ENCODE peak calls at places on chromosomes 11 and 22, in four cellular contexts. V is A549, Z is H1, B is HepG2. U is an unnamed sample.

GRCh38 chr22:24703101-24703500 is 71.4 kb downstream of the PIWIL3 start:
- DNase-seq in B (peak), Z (peak), V (no peak), U (peak)

GRCh38 chr22:19478466-19479357 is at the start of gene UFD1:
- DNase-seq in B (peak), V (peak), Z (peak), U (peak)

GRCh38 chr22:31400023-31400397 is 606 bp downstream of the DRG1 start:
- DNase-seq in Z (no peak), B (no peak), V (no peak), U (no peak)

GRCh38 chr11:109309153-109309552 is 112.8 kb upstream of the C11orf87 start:
- DNase-seq in B (no peak), Z (no peak), V (no peak), U (no peak)

GRCh38 chr11:94550513-94550912 is 6.8 kb downstream of the FUT4 start:
- DNase-seq in B (no peak), V (no peak), Z (no peak), U (no peak)

GRCh38 chr22:34334893-34335292 is 414.6 kb upstream of the LARGE1 start:
- DNase-seq in V (no peak), B (no peak), Z (no peak), U (no peak)

GRCh38 chr11:118998388-118998717 is 415 bp downstream of the CENATAC start:
- DNase-seq in V (no peak), B (no peak), Z (no peak), U (no peak)

GRCh38 chr11:132042296-132042695 is 671.9 kb downstream of the NTM start:
- DNase-seq in B (no peak), Z (no peak), V (no peak), U (no peak)

GRCh38 chr11:11961399-11962028 is 46.9 kb downstream of the DKK3 start:
- DNase-seq in V (no peak), B (no peak), Z (peak), U (no peak)

GRCh38 chr22:27494821-27495220 is 306.7 kb downstream of the MN1 start:
- DNase-seq in Z (no peak), B (no peak), V (no peak), U (no peak)

GRCh38 chr11:12376259-12376971 is 956 bp upstream of the PARVA start:
- DNase-seq in V (no peak), B (no peak), Z (no peak), U (no peak)

GRCh38 chr11:44133335-44133946 is 38.0 kb downstream of the EXT2 start:
- DNase-seq in Z (no peak), B (peak), V (peak), U (peak)

GRCh38 chr11:109939176-109939810 is 153.9 kb upstream of the ZC3H12C start:
- DNase-seq in V (peak), B (peak), Z (no peak), U (peak)

GRCh38 chr11:80031014-80031565 is 590.3 kb upstream of the TENM4 start:
- DNase-seq in V (no peak), B (no peak), Z (no peak), U (no peak)

GRCh38 chr11:46315033-46315738 is 32.1 kb upstream of the DGKZ start:
- DNase-seq in Z (peak), B (peak), V (peak), U (peak)

GRCh38 chr22:29139965-29140782 is 65.5 kb upstream of the EMID1 start:
- DNase-seq in Z (no peak), B (peak), V (no peak), U (no peak)

GRCh38 chr11:60959445-60959844 is 7.5 kb upstream of the SLC15A3 start:
- DNase-seq in V (no peak), Z (no peak), B (no peak), U (no peak)

GRCh38 chr11:33040862-33041453 is 1.6 kb downstream of the TCP11L1 start:
- DNase-seq in V (no peak), B (no peak), Z (no peak), U (no peak)

GRCh38 chr22:37631448-37632173 is 7.9 kb upstream of the SH3BP1 start:
- DNase-seq in B (peak), V (no peak), Z (no peak), U (no peak)

GRCh38 chr11:61598886-61599868 is 18.3 kb upstream of the SYT7 start:
- DNase-seq in B (no peak), V (no peak), Z (peak), U (no peak)

GRCh38 chr11:85472953-85473352 is 154.2 kb downstream of the DLG2 start:
- DNase-seq in B (no peak), Z (no peak), V (no peak), U (no peak)

GRCh38 chr11:125123947-125124633 is 12.7 kb upstream of the TMEM218 start:
- DNase-seq in Z (no peak), V (peak), B (peak), U (peak)

GRCh38 chr11:122505304-122506006 is 150.1 kb upstream of the UBASH3B start:
- DNase-seq in B (peak), V (peak), Z (peak), U (peak)

GRCh38 chr11:113507341-113507740 is 32.1 kb upstream of the DRD2 start:
- DNase-seq in B (no peak), V (no peak), Z (no peak), U (no peak)

GRCh38 chr11:131771471-131771870 is 401.1 kb downstream of the NTM start:
- DNase-seq in B (no peak), Z (no peak), V (no peak), U (no peak)

GRCh38 chr11:26909429-26910009 is 84.4 kb upstream of the FIBIN start:
- DNase-seq in B (no peak), V (no peak), Z (no peak), U (no peak)

GRCh38 chr11:61919113-61919840 is 1.9 kb upstream of the RAB3IL1 start:
- DNase-seq in V (no peak), B (no peak), Z (peak), U (peak)

GRCh38 chr22:24807284-24807950 is 1.4 kb downstream of the SGSM1 start:
- DNase-seq in V (no peak), Z (no peak), B (no peak), U (no peak)

GRCh38 chr22:49736538-49736937 is 91.1 kb downstream of the BRD1 start:
- DNase-seq in V (no peak), B (no peak), Z (no peak), U (no peak)

GRCh38 chr11:111260761-111261160 is 15.2 kb downstream of the POU2AF2 start:
- DNase-seq in V (no peak), B (no peak), Z (no peak), U (no peak)

GRCh38 chr22:29004647-29005371 is 56.8 kb downstream of the C22orf31 start:
- DNase-seq in B (peak), V (no peak), Z (peak), U (no peak)

GRCh38 chr11:45371251-45371749 is 85.2 kb upstream of the SYT13 start:
- DNase-seq in Z (peak), V (peak), B (peak), U (peak)

GRCh38 chr11:114832532-114833125 is 154.3 kb downstream of the NXPE2 start:
- DNase-seq in B (no peak), V (no peak), Z (no peak), U (no peak)

GRCh38 chr11:37972691-37973090 is 1374.7 kb upstream of the RAG2 start:
- DNase-seq in V (no peak), Z (no peak), B (no peak), U (no peak)

GRCh38 chr11:76798202-76798581 is 15.0 kb downstream of the TSKU start:
- DNase-seq in B (no peak), Z (peak), V (no peak), U (no peak)

GRCh38 chr11:76795936-76796441 is 12.8 kb downstream of the TSKU start:
- DNase-seq in V (no peak), Z (no peak), B (no peak), U (no peak)

GRCh38 chr11:76798656-76799055 is 15.5 kb downstream of the TSKU start:
- DNase-seq in B (no peak), V (no peak), Z (no peak), U (no peak)

GRCh38 chr11:76796511-76797203 is 13.5 kb downstream of the TSKU start:
- DNase-seq in V (no peak), Z (peak), B (no peak), U (no peak)

DNA sequence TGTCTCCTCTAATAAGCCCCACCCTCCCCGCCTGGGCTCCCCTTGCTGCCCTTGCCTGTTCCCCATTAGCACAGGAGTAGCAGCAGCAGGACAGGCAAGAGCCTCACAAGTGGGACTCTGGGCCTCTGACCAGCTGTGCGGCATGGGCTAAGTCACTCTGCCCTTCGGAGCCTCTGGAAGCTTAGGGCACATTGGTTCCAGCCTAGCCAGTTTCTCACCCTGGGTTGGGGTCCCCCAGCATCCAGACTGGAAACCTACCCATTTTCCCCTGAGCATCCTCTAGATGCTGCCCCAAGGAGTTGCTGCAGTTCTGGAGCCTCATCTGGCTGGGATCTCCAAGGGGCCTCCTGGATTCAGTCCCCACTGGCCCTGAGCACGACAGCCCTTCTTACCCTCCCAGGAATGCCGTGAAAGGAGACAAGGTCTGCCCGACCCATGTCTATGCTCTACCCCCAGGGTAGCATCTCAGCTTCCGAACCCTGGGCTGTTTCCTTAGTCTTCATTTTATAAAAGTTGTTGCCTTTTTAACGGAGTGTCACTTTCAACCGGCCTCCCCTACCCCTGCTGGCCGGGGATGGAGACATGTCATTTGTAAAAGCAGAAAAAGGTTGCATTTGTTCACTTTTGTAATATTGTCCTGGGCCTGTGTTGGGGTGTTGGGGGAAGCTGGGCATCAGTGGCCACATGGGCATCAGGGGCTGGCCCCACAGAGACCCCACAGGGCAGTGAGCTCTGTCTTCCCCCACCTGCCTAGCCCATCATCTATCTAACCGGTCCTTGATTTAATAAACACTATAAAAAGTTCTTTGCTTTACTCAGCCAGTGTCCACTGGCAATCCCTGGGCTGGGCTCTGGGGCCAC is 14.4 kb downstream of the TSKU start:
- DNase-seq in Z (peak), V (no peak), B (no peak), U (no peak)
- TF ChIP-seq PHF8 in Z (no peak), V (no peak), B (no peak), U (no peak)

GRCh38 chr22:46390105-46390651 is 54.7 kb downstream of the TRMU start:
- DNase-seq in Z (no peak), V (no peak), B (no peak), U (no peak)

GRCh38 chr22:46391486-46392136 is 56.1 kb downstream of the TRMU start:
- DNase-seq in Z (no peak), V (no peak), B (no peak), U (no peak)

GRCh38 chr22:46393791-46394333 is 58.3 kb downstream of the TRMU start:
- DNase-seq in B (no peak), Z (no peak), V (no peak), U (no peak)

GRCh38 chr22:46390652-46391301 is 55.3 kb downstream of the TRMU start:
- DNase-seq in B (peak), V (no peak), Z (no peak), U (peak)

GRCh38 chr22:46392137-46392844 is 56.8 kb downstream of the TRMU start:
- DNase-seq in V (no peak), Z (no peak), B (no peak), U (no peak)
- TF ChIP-seq CHD2 in V (no peak), Z (no peak), B (no peak), U (no peak)

GRCh38 chr11:8080674-8081590 is at the start of gene TUB:
- DNase-seq in V (peak), Z (peak), B (no peak), U (no peak)
- TF ChIP-seq PHF8 in V (no peak), Z (no peak), B (no peak), U (no peak)

GRCh38 chr22:35677460-35678187 is 29.4 kb downstream of the APOL6 start:
- DNase-seq in V (no peak), Z (no peak), B (no peak), U (no peak)
- TF ChIP-seq CHD2 in V (no peak), Z (no peak), B (no peak), U (no peak)

U was measured in K562.